ENCODE peak calls at places on chromosomes 12 and 14, in seven cellular contexts. One of them, this sample, is unnamed.

GRCh38 chr12:31226639-31227038 is 99.3 kb downstream of the SINHCAF start:
- DNase-seq in amniotic stem cell: no peak
- DNase-seq in kidney tubule cell: no peak
- DNase-seq in NCI-H2081: no peak
- DNase-seq in stimulated activated CD8-positive, alpha-beta memory T cell treated with anti-CD3 and anti-CD28 coated beads, Interleukin-7, amount 100 ng/mL, for 4 hours: no peak
- DNase-seq in CD8-positive, alpha-beta memory T cell: no peak
- DNase-seq in EL: no peak
- DNase-seq in this sample: no peak

GRCh38 chr12:77893918-77894317 is 63.2 kb downstream of the NAV3 start:
- DNase-seq in amniotic stem cell: no peak
- DNase-seq in kidney tubule cell: peak
- DNase-seq in NCI-H2081: no peak
- DNase-seq in stimulated activated CD8-positive, alpha-beta memory T cell treated with anti-CD3 and anti-CD28 coated beads, Interleukin-7, amount 100 ng/mL, for 4 hours: no peak
- DNase-seq in CD8-positive, alpha-beta memory T cell: no peak
- DNase-seq in EL: peak
- DNase-seq in this sample: peak

GRCh38 chr14:58465425-58465824 is 37.9 kb downstream of the KIAA0586 start:
- DNase-seq in amniotic stem cell: peak
- DNase-seq in kidney tubule cell: peak
- DNase-seq in NCI-H2081: no peak
- DNase-seq in stimulated activated CD8-positive, alpha-beta memory T cell treated with anti-CD3 and anti-CD28 coated beads, Interleukin-7, amount 100 ng/mL, for 4 hours: no peak
- DNase-seq in CD8-positive, alpha-beta memory T cell: no peak
- DNase-seq in EL: peak
- DNase-seq in this sample: peak

GRCh38 chr14:90443161-90444076 is 46.6 kb downstream of the CALM1 start:
- DNase-seq in amniotic stem cell: no peak
- DNase-seq in kidney tubule cell: peak
- DNase-seq in NCI-H2081: no peak
- DNase-seq in stimulated activated CD8-positive, alpha-beta memory T cell treated with anti-CD3 and anti-CD28 coated beads, Interleukin-7, amount 100 ng/mL, for 4 hours: no peak
- DNase-seq in CD8-positive, alpha-beta memory T cell: no peak
- DNase-seq in EL: no peak
- DNase-seq in this sample: no peak

GRCh38 chr14:68655961-68656360 is 136.9 kb downstream of the ZFP36L1 start:
- DNase-seq in amniotic stem cell: no peak
- DNase-seq in kidney tubule cell: peak
- DNase-seq in NCI-H2081: no peak
- DNase-seq in stimulated activated CD8-positive, alpha-beta memory T cell treated with anti-CD3 and anti-CD28 coated beads, Interleukin-7, amount 100 ng/mL, for 4 hours: no peak
- DNase-seq in CD8-positive, alpha-beta memory T cell: no peak
- DNase-seq in EL: no peak
- DNase-seq in this sample: peak

GRCh38 chr12:89353188-89353822 is 1.0 kb upstream of the DUSP6 start:
- DNase-seq in amniotic stem cell: no peak
- DNase-seq in kidney tubule cell: peak
- DNase-seq in NCI-H2081: peak
- DNase-seq in stimulated activated CD8-positive, alpha-beta memory T cell treated with anti-CD3 and anti-CD28 coated beads, Interleukin-7, amount 100 ng/mL, for 4 hours: peak
- DNase-seq in CD8-positive, alpha-beta memory T cell: peak
- DNase-seq in EL: peak
- DNase-seq in this sample: peak

GRCh38 chr12:76028649-76029277 is 2.8 kb downstream of the PHLDA1 start:
- DNase-seq in amniotic stem cell: no peak
- DNase-seq in kidney tubule cell: peak
- DNase-seq in NCI-H2081: no peak
- DNase-seq in stimulated activated CD8-positive, alpha-beta memory T cell treated with anti-CD3 and anti-CD28 coated beads, Interleukin-7, amount 100 ng/mL, for 4 hours: no peak
- DNase-seq in CD8-positive, alpha-beta memory T cell: no peak
- DNase-seq in EL: no peak
- DNase-seq in this sample: peak

GRCh38 chr14:31300296-31300695 is 92.7 kb upstream of the HECTD1 start:
- DNase-seq in amniotic stem cell: no peak
- DNase-seq in kidney tubule cell: no peak
- DNase-seq in NCI-H2081: no peak
- DNase-seq in stimulated activated CD8-positive, alpha-beta memory T cell treated with anti-CD3 and anti-CD28 coated beads, Interleukin-7, amount 100 ng/mL, for 4 hours: no peak
- DNase-seq in CD8-positive, alpha-beta memory T cell: no peak
- DNase-seq in EL: no peak
- DNase-seq in this sample: no peak

GRCh38 chr12:58171914-58172313 is 230.5 kb downstream of the ATP23 start:
- DNase-seq in amniotic stem cell: no peak
- DNase-seq in kidney tubule cell: no peak
- DNase-seq in NCI-H2081: no peak
- DNase-seq in stimulated activated CD8-positive, alpha-beta memory T cell treated with anti-CD3 and anti-CD28 coated beads, Interleukin-7, amount 100 ng/mL, for 4 hours: no peak
- DNase-seq in CD8-positive, alpha-beta memory T cell: no peak
- DNase-seq in EL: peak
- DNase-seq in this sample: no peak

GRCh38 chr14:32593290-32593942 is 264.3 kb downstream of the AKAP6 start:
- DNase-seq in amniotic stem cell: peak
- DNase-seq in kidney tubule cell: peak
- DNase-seq in NCI-H2081: no peak
- DNase-seq in stimulated activated CD8-positive, alpha-beta memory T cell treated with anti-CD3 and anti-CD28 coated beads, Interleukin-7, amount 100 ng/mL, for 4 hours: no peak
- DNase-seq in CD8-positive, alpha-beta memory T cell: no peak
- DNase-seq in EL: peak
- DNase-seq in this sample: no peak

GRCh38 chr14:103523583-103523969 is 946 bp upstream of the CKB start:
- DNase-seq in amniotic stem cell: no peak
- DNase-seq in kidney tubule cell: no peak
- DNase-seq in NCI-H2081: no peak
- DNase-seq in stimulated activated CD8-positive, alpha-beta memory T cell treated with anti-CD3 and anti-CD28 coated beads, Interleukin-7, amount 100 ng/mL, for 4 hours: no peak
- DNase-seq in CD8-positive, alpha-beta memory T cell: no peak
- DNase-seq in EL: no peak
- DNase-seq in this sample: no peak

GRCh38 chr14:87264796-87265195 is 728.2 kb downstream of the GALC start:
- DNase-seq in amniotic stem cell: no peak
- DNase-seq in kidney tubule cell: no peak
- DNase-seq in NCI-H2081: no peak
- DNase-seq in stimulated activated CD8-positive, alpha-beta memory T cell treated with anti-CD3 and anti-CD28 coated beads, Interleukin-7, amount 100 ng/mL, for 4 hours: no peak
- DNase-seq in CD8-positive, alpha-beta memory T cell: no peak
- DNase-seq in EL: no peak
- DNase-seq in this sample: no peak

GRCh38 chr12:54173066-54173726 is 15.6 kb downstream of the SMUG1 start:
- DNase-seq in amniotic stem cell: peak
- DNase-seq in kidney tubule cell: peak
- DNase-seq in NCI-H2081: peak
- DNase-seq in stimulated activated CD8-positive, alpha-beta memory T cell treated with anti-CD3 and anti-CD28 coated beads, Interleukin-7, amount 100 ng/mL, for 4 hours: no peak
- DNase-seq in CD8-positive, alpha-beta memory T cell: no peak
- DNase-seq in EL: peak
- DNase-seq in this sample: peak

GRCh38 chr14:50964683-50965390 is 20.6 kb upstream of the PYGL start:
- DNase-seq in amniotic stem cell: peak
- DNase-seq in kidney tubule cell: peak
- DNase-seq in NCI-H2081: peak
- DNase-seq in stimulated activated CD8-positive, alpha-beta memory T cell treated with anti-CD3 and anti-CD28 coated beads, Interleukin-7, amount 100 ng/mL, for 4 hours: no peak
- DNase-seq in CD8-positive, alpha-beta memory T cell: no peak
- DNase-seq in EL: peak
- DNase-seq in this sample: peak

GRCh38 chr14:47917344-47917954 is 242.0 kb upstream of the MDGA2 start:
- DNase-seq in amniotic stem cell: no peak
- DNase-seq in kidney tubule cell: peak
- DNase-seq in NCI-H2081: peak
- DNase-seq in stimulated activated CD8-positive, alpha-beta memory T cell treated with anti-CD3 and anti-CD28 coated beads, Interleukin-7, amount 100 ng/mL, for 4 hours: no peak
- DNase-seq in CD8-positive, alpha-beta memory T cell: no peak
- DNase-seq in EL: no peak
- DNase-seq in this sample: peak

GRCh38 chr12:127083028-127083949 is 1183.7 kb upstream of the TMEM132C start:
- DNase-seq in amniotic stem cell: peak
- DNase-seq in kidney tubule cell: peak
- DNase-seq in NCI-H2081: peak
- DNase-seq in stimulated activated CD8-positive, alpha-beta memory T cell treated with anti-CD3 and anti-CD28 coated beads, Interleukin-7, amount 100 ng/mL, for 4 hours: no peak
- DNase-seq in CD8-positive, alpha-beta memory T cell: no peak
- DNase-seq in EL: peak
- DNase-seq in this sample: peak

GRCh38 chr14:105897725-105898113 is 371.3 kb downstream of the TMEM121 start:
- DNase-seq in amniotic stem cell: no peak
- DNase-seq in kidney tubule cell: no peak
- DNase-seq in NCI-H2081: no peak
- DNase-seq in stimulated activated CD8-positive, alpha-beta memory T cell treated with anti-CD3 and anti-CD28 coated beads, Interleukin-7, amount 100 ng/mL, for 4 hours: no peak
- DNase-seq in CD8-positive, alpha-beta memory T cell: peak
- DNase-seq in EL: no peak
- DNase-seq in this sample: no peak

GRCh38 chr12:24661657-24662096 is 287.2 kb downstream of the BCAT1 start:
- DNase-seq in amniotic stem cell: no peak
- DNase-seq in kidney tubule cell: peak
- DNase-seq in NCI-H2081: no peak
- DNase-seq in stimulated activated CD8-positive, alpha-beta memory T cell treated with anti-CD3 and anti-CD28 coated beads, Interleukin-7, amount 100 ng/mL, for 4 hours: no peak
- DNase-seq in CD8-positive, alpha-beta memory T cell: no peak
- DNase-seq in EL: peak
- DNase-seq in this sample: peak

GRCh38 chr14:34906287-34906686 is 31.1 kb upstream of the BAZ1A start:
- DNase-seq in amniotic stem cell: no peak
- DNase-seq in kidney tubule cell: no peak
- DNase-seq in NCI-H2081: no peak
- DNase-seq in stimulated activated CD8-positive, alpha-beta memory T cell treated with anti-CD3 and anti-CD28 coated beads, Interleukin-7, amount 100 ng/mL, for 4 hours: no peak
- DNase-seq in CD8-positive, alpha-beta memory T cell: no peak
- DNase-seq in EL: no peak
- DNase-seq in this sample: no peak

GRCh38 chr12:27549801-27550652 is 26.0 kb downstream of the PPFIBP1 start:
- DNase-seq in amniotic stem cell: peak
- DNase-seq in kidney tubule cell: peak
- DNase-seq in NCI-H2081: peak
- DNase-seq in stimulated activated CD8-positive, alpha-beta memory T cell treated with anti-CD3 and anti-CD28 coated beads, Interleukin-7, amount 100 ng/mL, for 4 hours: no peak
- DNase-seq in CD8-positive, alpha-beta memory T cell: no peak
- DNase-seq in EL: peak
- DNase-seq in this sample: peak

GRCh38 chr14:42911642-42912041 is 1305.0 kb downstream of the LRFN5 start:
- DNase-seq in amniotic stem cell: no peak
- DNase-seq in kidney tubule cell: no peak
- DNase-seq in NCI-H2081: no peak
- DNase-seq in stimulated activated CD8-positive, alpha-beta memory T cell treated with anti-CD3 and anti-CD28 coated beads, Interleukin-7, amount 100 ng/mL, for 4 hours: no peak
- DNase-seq in CD8-positive, alpha-beta memory T cell: no peak
- DNase-seq in EL: no peak
- DNase-seq in this sample: no peak

GRCh38 chr12:1619599-1619998 is 9.4 kb upstream of the WNT5B start:
- DNase-seq in amniotic stem cell: no peak
- DNase-seq in kidney tubule cell: no peak
- DNase-seq in NCI-H2081: no peak
- DNase-seq in stimulated activated CD8-positive, alpha-beta memory T cell treated with anti-CD3 and anti-CD28 coated beads, Interleukin-7, amount 100 ng/mL, for 4 hours: no peak
- DNase-seq in CD8-positive, alpha-beta memory T cell: no peak
- DNase-seq in EL: no peak
- DNase-seq in this sample: peak

GRCh38 chr12:26845984-26846383 is 13.0 kb upstream of the ITPR2 start:
- DNase-seq in amniotic stem cell: peak
- DNase-seq in kidney tubule cell: no peak
- DNase-seq in NCI-H2081: no peak
- DNase-seq in stimulated activated CD8-positive, alpha-beta memory T cell treated with anti-CD3 and anti-CD28 coated beads, Interleukin-7, amount 100 ng/mL, for 4 hours: no peak
- DNase-seq in CD8-positive, alpha-beta memory T cell: no peak
- DNase-seq in EL: no peak
- DNase-seq in this sample: no peak

GRCh38 chr12:59283012-59283411 is 312.8 kb upstream of the SLC16A7 start:
- DNase-seq in amniotic stem cell: no peak
- DNase-seq in kidney tubule cell: no peak
- DNase-seq in NCI-H2081: no peak
- DNase-seq in stimulated activated CD8-positive, alpha-beta memory T cell treated with anti-CD3 and anti-CD28 coated beads, Interleukin-7, amount 100 ng/mL, for 4 hours: no peak
- DNase-seq in CD8-positive, alpha-beta memory T cell: no peak
- DNase-seq in EL: no peak
- DNase-seq in this sample: no peak

GRCh38 chr14:102988054-102988453 is 65.6 kb downstream of the AMN start:
- DNase-seq in amniotic stem cell: no peak
- DNase-seq in kidney tubule cell: no peak
- DNase-seq in NCI-H2081: no peak
- DNase-seq in stimulated activated CD8-positive, alpha-beta memory T cell treated with anti-CD3 and anti-CD28 coated beads, Interleukin-7, amount 100 ng/mL, for 4 hours: no peak
- DNase-seq in CD8-positive, alpha-beta memory T cell: no peak
- DNase-seq in EL: no peak
- DNase-seq in this sample: no peak

GRCh38 chr14:52640137-52640536 is 55.2 kb downstream of the ERO1A start:
- DNase-seq in amniotic stem cell: no peak
- DNase-seq in kidney tubule cell: no peak
- DNase-seq in NCI-H2081: no peak
- DNase-seq in stimulated activated CD8-positive, alpha-beta memory T cell treated with anti-CD3 and anti-CD28 coated beads, Interleukin-7, amount 100 ng/mL, for 4 hours: no peak
- DNase-seq in CD8-positive, alpha-beta memory T cell: no peak
- DNase-seq in EL: no peak
- DNase-seq in this sample: no peak

GRCh38 chr12:132606466-132606865 is 3.9 kb downstream of the LRCOL1 start:
- DNase-seq in amniotic stem cell: no peak
- DNase-seq in kidney tubule cell: no peak
- DNase-seq in NCI-H2081: no peak
- DNase-seq in stimulated activated CD8-positive, alpha-beta memory T cell treated with anti-CD3 and anti-CD28 coated beads, Interleukin-7, amount 100 ng/mL, for 4 hours: no peak
- DNase-seq in CD8-positive, alpha-beta memory T cell: no peak
- DNase-seq in EL: no peak
- DNase-seq in this sample: no peak

GRCh38 chr12:92987362-92987761 is 58.3 kb upstream of the EEA1 start:
- DNase-seq in amniotic stem cell: peak
- DNase-seq in kidney tubule cell: peak
- DNase-seq in NCI-H2081: peak
- DNase-seq in stimulated activated CD8-positive, alpha-beta memory T cell treated with anti-CD3 and anti-CD28 coated beads, Interleukin-7, amount 100 ng/mL, for 4 hours: no peak
- DNase-seq in CD8-positive, alpha-beta memory T cell: no peak
- DNase-seq in EL: peak
- DNase-seq in this sample: peak

GRCh38 chr12:120466560-120467315 is 2.8 kb downstream of the SRSF9 start:
- DNase-seq in amniotic stem cell: no peak
- DNase-seq in kidney tubule cell: peak
- DNase-seq in NCI-H2081: peak
- DNase-seq in stimulated activated CD8-positive, alpha-beta memory T cell treated with anti-CD3 and anti-CD28 coated beads, Interleukin-7, amount 100 ng/mL, for 4 hours: no peak
- DNase-seq in CD8-positive, alpha-beta memory T cell: peak
- DNase-seq in EL: peak
- DNase-seq in this sample: peak

GRCh38 chr12:26017484-26018211 is 59.2 kb downstream of the RASSF8 start:
- DNase-seq in amniotic stem cell: no peak
- DNase-seq in kidney tubule cell: peak
- DNase-seq in NCI-H2081: no peak
- DNase-seq in stimulated activated CD8-positive, alpha-beta memory T cell treated with anti-CD3 and anti-CD28 coated beads, Interleukin-7, amount 100 ng/mL, for 4 hours: no peak
- DNase-seq in CD8-positive, alpha-beta memory T cell: no peak
- DNase-seq in EL: peak
- DNase-seq in this sample: peak

GRCh38 chr12:84508325-84508861 is 404.2 kb downstream of the SLC6A15 start:
- DNase-seq in amniotic stem cell: peak
- DNase-seq in kidney tubule cell: peak
- DNase-seq in NCI-H2081: no peak
- DNase-seq in stimulated activated CD8-positive, alpha-beta memory T cell treated with anti-CD3 and anti-CD28 coated beads, Interleukin-7, amount 100 ng/mL, for 4 hours: no peak
- DNase-seq in CD8-positive, alpha-beta memory T cell: no peak
- DNase-seq in EL: peak
- DNase-seq in this sample: peak

GRCh38 chr14:88301381-88301780 is 21.7 kb downstream of the KCNK10 start:
- DNase-seq in amniotic stem cell: no peak
- DNase-seq in kidney tubule cell: no peak
- DNase-seq in NCI-H2081: no peak
- DNase-seq in stimulated activated CD8-positive, alpha-beta memory T cell treated with anti-CD3 and anti-CD28 coated beads, Interleukin-7, amount 100 ng/mL, for 4 hours: no peak
- DNase-seq in CD8-positive, alpha-beta memory T cell: no peak
- DNase-seq in EL: no peak
- DNase-seq in this sample: no peak

GRCh38 chr14:46433381-46433780 is 218.2 kb downstream of the RPL10L start:
- DNase-seq in amniotic stem cell: no peak
- DNase-seq in kidney tubule cell: no peak
- DNase-seq in NCI-H2081: no peak
- DNase-seq in stimulated activated CD8-positive, alpha-beta memory T cell treated with anti-CD3 and anti-CD28 coated beads, Interleukin-7, amount 100 ng/mL, for 4 hours: no peak
- DNase-seq in CD8-positive, alpha-beta memory T cell: no peak
- DNase-seq in EL: no peak
- DNase-seq in this sample: no peak

GRCh38 chr14:95258156-95258555 is 61.6 kb downstream of the CLMN start:
- DNase-seq in amniotic stem cell: no peak
- DNase-seq in kidney tubule cell: no peak
- DNase-seq in NCI-H2081: no peak
- DNase-seq in stimulated activated CD8-positive, alpha-beta memory T cell treated with anti-CD3 and anti-CD28 coated beads, Interleukin-7, amount 100 ng/mL, for 4 hours: no peak
- DNase-seq in CD8-positive, alpha-beta memory T cell: no peak
- DNase-seq in EL: no peak
- DNase-seq in this sample: no peak

GRCh38 chr12:53595212-53595611 is 31.0 kb downstream of the ATF7 start:
- DNase-seq in amniotic stem cell: no peak
- DNase-seq in kidney tubule cell: no peak
- DNase-seq in NCI-H2081: no peak
- DNase-seq in stimulated activated CD8-positive, alpha-beta memory T cell treated with anti-CD3 and anti-CD28 coated beads, Interleukin-7, amount 100 ng/mL, for 4 hours: no peak
- DNase-seq in CD8-positive, alpha-beta memory T cell: no peak
- DNase-seq in EL: no peak
- DNase-seq in this sample: peak

GRCh38 chr12:91620422-91620821 is 437.8 kb upstream of the DCN start:
- DNase-seq in amniotic stem cell: no peak
- DNase-seq in kidney tubule cell: no peak
- DNase-seq in NCI-H2081: no peak
- DNase-seq in stimulated activated CD8-positive, alpha-beta memory T cell treated with anti-CD3 and anti-CD28 coated beads, Interleukin-7, amount 100 ng/mL, for 4 hours: no peak
- DNase-seq in CD8-positive, alpha-beta memory T cell: no peak
- DNase-seq in EL: no peak
- DNase-seq in this sample: no peak

GRCh38 chr12:29316772-29317171 is 64.2 kb downstream of the ERGIC2 start:
- DNase-seq in amniotic stem cell: no peak
- DNase-seq in kidney tubule cell: peak
- DNase-seq in NCI-H2081: no peak
- DNase-seq in stimulated activated CD8-positive, alpha-beta memory T cell treated with anti-CD3 and anti-CD28 coated beads, Interleukin-7, amount 100 ng/mL, for 4 hours: no peak
- DNase-seq in CD8-positive, alpha-beta memory T cell: no peak
- DNase-seq in EL: peak
- DNase-seq in this sample: peak

GRCh38 chr12:38162708-38163441 is 153.7 kb upstream of the ALG10B start:
- DNase-seq in amniotic stem cell: no peak
- DNase-seq in kidney tubule cell: no peak
- DNase-seq in NCI-H2081: no peak
- DNase-seq in stimulated activated CD8-positive, alpha-beta memory T cell treated with anti-CD3 and anti-CD28 coated beads, Interleukin-7, amount 100 ng/mL, for 4 hours: no peak
- DNase-seq in CD8-positive, alpha-beta memory T cell: no peak
- DNase-seq in EL: no peak
- DNase-seq in this sample: no peak